ENCODE peak calls at places on chromosome 6, in six cellular contexts. One of them, this sample, is unnamed.
A peak's percentile ranks its signal among the peaks of the same experiment; 100 is the strongest.

GRCh38 chr6:156991971-156992370 is 214.8 kb downstream of the ARID1B start:
- DNase-seq in immature natural killer cell: no peak
- DNase-seq in naive B cell: no peak
- DNase-seq in right cardiac atrium: no peak
- DNase-seq in A549: peak; percentile 10
- DNase-seq in NAMALWA: no peak
- DNase-seq in this sample: no peak

GRCh38 chr6:129700666-129701065 is 9.3 kb downstream of the ARHGAP18 start:
- DNase-seq in immature natural killer cell: no peak
- DNase-seq in naive B cell: no peak
- DNase-seq in right cardiac atrium: no peak
- DNase-seq in A549: no peak
- DNase-seq in NAMALWA: no peak
- DNase-seq in this sample: no peak

GRCh38 chr6:33850869-33851541 is 47.2 kb upstream of the MLN start:
- DNase-seq in immature natural killer cell: no peak
- DNase-seq in naive B cell: no peak
- DNase-seq in right cardiac atrium: no peak
- DNase-seq in A549: no peak
- DNase-seq in NAMALWA: no peak
- DNase-seq in this sample: no peak

GRCh38 chr6:29451471-29452193 is 5.2 kb downstream of the OR11A1 start:
- DNase-seq in immature natural killer cell: no peak
- DNase-seq in naive B cell: no peak
- DNase-seq in right cardiac atrium: no peak
- DNase-seq in A549: no peak
- DNase-seq in NAMALWA: no peak
- DNase-seq in this sample: no peak

GRCh38 chr6:149450679-149451360 is 34.0 kb downstream of the ZC3H12D start:
- DNase-seq in immature natural killer cell: no peak
- DNase-seq in naive B cell: no peak
- DNase-seq in right cardiac atrium: peak; percentile 47
- DNase-seq in A549: no peak
- DNase-seq in NAMALWA: no peak
- DNase-seq in this sample: no peak

GRCh38 chr6:155402656-155403304 is 52.9 kb downstream of the NOX3 start:
- DNase-seq in immature natural killer cell: no peak
- DNase-seq in naive B cell: no peak
- DNase-seq in right cardiac atrium: no peak
- DNase-seq in A549: no peak
- DNase-seq in NAMALWA: no peak
- DNase-seq in this sample: no peak

GRCh38 chr6:170153436-170154319 is 137.2 kb downstream of the DLL1 start:
- DNase-seq in immature natural killer cell: no peak
- DNase-seq in naive B cell: no peak
- DNase-seq in right cardiac atrium: no peak
- DNase-seq in A549: no peak
- DNase-seq in NAMALWA: no peak
- DNase-seq in this sample: no peak

GRCh38 chr6:161152904-161153662 is 120.8 kb downstream of the AGPAT4 start:
- DNase-seq in immature natural killer cell: peak; percentile 19
- DNase-seq in naive B cell: no peak
- DNase-seq in right cardiac atrium: no peak
- DNase-seq in A549: no peak
- DNase-seq in NAMALWA: peak; percentile 16
- DNase-seq in this sample: no peak

GRCh38 chr6:57116776-57117175 is 26.8 kb downstream of the ZNF451 start:
- DNase-seq in immature natural killer cell: no peak
- DNase-seq in naive B cell: no peak
- DNase-seq in right cardiac atrium: no peak
- DNase-seq in A549: no peak
- DNase-seq in NAMALWA: no peak
- DNase-seq in this sample: no peak

GRCh38 chr6:42300701-42301100 is 83.0 kb upstream of the MRPS10 start:
- DNase-seq in immature natural killer cell: no peak
- DNase-seq in naive B cell: no peak
- DNase-seq in right cardiac atrium: no peak
- DNase-seq in A549: peak; percentile 26
- DNase-seq in NAMALWA: no peak
- DNase-seq in this sample: no peak

GRCh38 chr6:140130074-140130473 is 755.6 kb upstream of the CITED2 start:
- DNase-seq in immature natural killer cell: no peak
- DNase-seq in naive B cell: no peak
- DNase-seq in right cardiac atrium: no peak
- DNase-seq in A549: no peak
- DNase-seq in NAMALWA: no peak
- DNase-seq in this sample: no peak